ENCODE peak calls at places on chromosomes 12 and 14, in six cellular contexts. Q is GM03348, D is GM04504, Y is A172, J is stomach, V is AG09309. T is an unnamed sample.

GRCh38 chr12:124321040-124321481 is 26.2 kb downstream of the RFLNA start:
- DNase-seq in Q (peak; percentile 91), D (peak; percentile 30), Y (peak; percentile 32), J (peak; percentile 82), V (no peak), T (peak; percentile 6)

GRCh38 chr12:32217354-32218310 is 111.0 kb downstream of the BICD1 start:
- DNase-seq in Q (peak; percentile 82), D (peak; percentile 76), Y (peak; percentile 79), J (no peak), V (peak; percentile 46), T (peak; percentile 31)

GRCh38 chr12:43942379-43942778 is 106.5 kb downstream of the TMEM117 start:
- DNase-seq in Q (peak; percentile 6), D (no peak), Y (no peak), J (no peak), V (no peak), T (no peak)

GRCh38 chr12:70982991-70983390 is 62.5 kb upstream of the PTPRR start:
- DNase-seq in Q (peak; percentile 13), D (no peak), Y (peak; percentile 66), J (no peak), V (no peak), T (no peak)

GRCh38 chr12:81086342-81086741 is 8.5 kb downstream of the ACSS3 start:
- DNase-seq in Q (no peak), D (no peak), Y (no peak), J (no peak), V (no peak), T (no peak)

GRCh38 chr14:46686652-46687051 is 35.1 kb upstream of the RPL10L start:
- DNase-seq in Q (no peak), D (no peak), Y (no peak), J (no peak), V (no peak), T (no peak)

GRCh38 chr12:95326450-95326849 is 108.8 kb downstream of the VEZT start:
- DNase-seq in Q (peak; percentile 44), D (peak; percentile 32), Y (peak; percentile 11), J (no peak), V (no peak), T (no peak)

GRCh38 chr14:90677484-90678045 is 138.7 kb downstream of the TTC7B start:
- DNase-seq in Q (peak; percentile 38), D (no peak), Y (peak; percentile 78), J (no peak), V (no peak), T (peak; percentile 46)

GRCh38 chr12:103855036-103855712 is 14.1 kb upstream of the NT5DC3 start:
- DNase-seq in Q (no peak), D (no peak), Y (peak; percentile 82), J (no peak), V (no peak), T (no peak)

GRCh38 chr14:28759056-28759657 is 7.4 kb upstream of the FOXG1 start:
- DNase-seq in Q (peak; percentile 26), D (no peak), Y (no peak), J (no peak), V (no peak), T (no peak)

GRCh38 chr12:104751024-104751570 is 207.0 kb downstream of the SLC41A2 start:
- DNase-seq in Q (no peak), D (no peak), Y (no peak), J (no peak), V (no peak), T (no peak)

GRCh38 chr12:121575952-121576615 is 4.7 kb downstream of the KDM2B start:
- DNase-seq in Q (no peak), D (no peak), Y (no peak), J (no peak), V (no peak), T (no peak)

GRCh38 chr12:753401-754237 is 1.2 kb downstream of the WNK1 start:
- DNase-seq in Q (peak; percentile 15), D (no peak), Y (no peak), J (peak; percentile 51), V (no peak), T (no peak)

GRCh38 chr12:85823436-85824179 is 12.6 kb downstream of the RASSF9 start:
- DNase-seq in Q (peak; percentile 76), D (no peak), Y (peak; percentile 69), J (no peak), V (peak; percentile 49), T (no peak)

GRCh38 chr12:16093825-16094224 is 182.7 kb downstream of the DERA start:
- DNase-seq in Q (no peak), D (no peak), Y (no peak), J (no peak), V (no peak), T (no peak)

GRCh38 chr12:70635713-70636112 is 1.5 kb downstream of the PTPRB start:
- DNase-seq in Q (no peak), D (no peak), Y (no peak), J (no peak), V (no peak), T (no peak)

GRCh38 chr14:101217972-101218371 is 314.4 kb upstream of the RTL1 start:
- DNase-seq in Q (no peak), D (no peak), Y (no peak), J (peak; percentile 9), V (no peak), T (no peak)

GRCh38 chr14:103762011-103762410 is 46.4 kb downstream of the ZFYVE21 start:
- DNase-seq in Q (peak; percentile 46), D (no peak), Y (no peak), J (no peak), V (no peak), T (no peak)

GRCh38 chr14:104444159-104445030 is 135.2 kb upstream of the C14orf180 start:
- DNase-seq in Q (no peak), D (no peak), Y (no peak), J (peak; percentile 11), V (no peak), T (no peak)